ENCODE peak calls at places on chromosomes 12 and 14, in four cellular contexts. P is A549, L is body of pancreas, K is heart left ventricle. D is an unnamed sample.

GRCh38 chr12:42129595-42130204 is 15.0 kb downstream of the GXYLT1 start:
- DNase-seq in P (peak; percentile 78), L (peak; percentile 44), K (no peak), D (peak; percentile 54)

GRCh38 chr12:106088246-106089200 is 50.2 kb downstream of the NUAK1 start:
- DNase-seq in P (no peak), L (no peak), K (no peak), D (peak; percentile 71)

GRCh38 chr12:131006036-131006735 is 52.5 kb downstream of the ADGRD1 start:
- DNase-seq in P (no peak), L (no peak), K (no peak), D (no peak)

GRCh38 chr14:68539311-68539737 is 253.5 kb downstream of the ZFP36L1 start:
- DNase-seq in P (no peak), L (no peak), K (peak; percentile 65), D (peak; percentile 28)

GRCh38 chr14:72759670-72760069 is 134.2 kb downstream of the DPF3 start:
- DNase-seq in P (no peak), L (no peak), K (no peak), D (no peak)

GRCh38 chr12:1865284-1865866 is 45.0 kb downstream of the LRTM2 start:
- DNase-seq in P (no peak), L (no peak), K (no peak), D (peak; percentile 70)

GRCh38 chr12:93174048-93174447 is 203.7 kb upstream of the NUDT4 start:
- DNase-seq in P (no peak), L (no peak), K (peak; percentile 49), D (no peak)

GRCh38 chr12:47033081-47033480 is 46.3 kb upstream of the PCED1B start:
- DNase-seq in P (peak; percentile 77), L (peak; percentile 35), K (no peak), D (peak; percentile 58)

GRCh38 chr12:108641446-108642268 is 8.0 kb upstream of the SELPLG start:
- DNase-seq in P (no peak), L (no peak), K (no peak), D (no peak)

GRCh38 chr12:113643575-113643974 is 171.9 kb upstream of the LHX5 start:
- DNase-seq in P (no peak), L (no peak), K (no peak), D (no peak)

GRCh38 chr14:65879218-65880009 is 466.9 kb downstream of the FUT8 start:
- DNase-seq in P (peak; percentile 45), L (no peak), K (no peak), D (no peak)

GRCh38 chr12:26680724-26681455 is 152.1 kb downstream of the ITPR2 start:
- DNase-seq in P (no peak), L (no peak), K (no peak), D (no peak)

GRCh38 chr14:64971890-64972785 is at the start of gene RAB15:
- DNase-seq in P (peak; percentile 39), L (peak; percentile 32), K (peak; percentile 36), D (no peak)

GRCh38 chr12:32423598-32423997 is 24.2 kb downstream of the FGD4 start:
- DNase-seq in P (no peak), L (no peak), K (no peak), D (no peak)

GRCh38 chr14:102516531-102517411 is 7.2 kb upstream of the ANKRD9 start:
- DNase-seq in P (peak; percentile 58), L (peak; percentile 63), K (peak; percentile 70), D (peak; percentile 59)

GRCh38 chr12:99043319-99043914 is 398.3 kb downstream of the APAF1 start:
- DNase-seq in P (peak; percentile 76), L (peak; percentile 74), K (peak; percentile 58), D (peak; percentile 85)

GRCh38 chr12:105977256-105978051 is 161.3 kb downstream of the NUAK1 start:
- DNase-seq in P (no peak), L (no peak), K (no peak), D (no peak)

GRCh38 chr12:102480401-102480800 is at the start of gene IGF1:
- DNase-seq in P (no peak), L (no peak), K (no peak), D (peak; percentile 23)

GRCh38 chr12:41202051-41202450 is 13.9 kb downstream of the PDZRN4 start:
- DNase-seq in P (no peak), L (no peak), K (no peak), D (peak; percentile 17)

GRCh38 chr12:65647074-65647473 is 177.2 kb upstream of the HMGA2 start:
- DNase-seq in P (no peak), L (no peak), K (no peak), D (no peak)

GRCh38 chr12:28340261-28340660 is 150.0 kb downstream of the CCDC91 start:
- DNase-seq in P (no peak), L (no peak), K (no peak), D (no peak)

GRCh38 chr14:77618381-77618780 is 1.9 kb upstream of the SPTLC2 start:
- DNase-seq in P (no peak), L (no peak), K (no peak), D (no peak)

GRCh38 chr14:53110103-53110502 is 43.0 kb downstream of the DDHD1 start:
- DNase-seq in P (no peak), L (no peak), K (no peak), D (no peak)

GRCh38 chr12:18644564-18644963 is 93.2 kb downstream of the PLCZ1 start:
- DNase-seq in P (no peak), L (no peak), K (no peak), D (no peak)
- H3K9me3 ChIP-seq in P (no peaks in the 10 kb centered on the region), L (no peaks in the 10 kb centered on the region), K (no peaks in the 10 kb centered on the region), D (no peaks in the 10 kb centered on the region)

GRCh38 chr14:93234798-93235197 is 27.7 kb downstream of the UBR7 start:
- DNase-seq in P (peak; percentile 64), L (no peak), K (no peak), D (no peak)

GRCh38 chr14:93230539-93230938 is 23.5 kb downstream of the UBR7 start:
- DNase-seq in P (no peak), L (no peak), K (no peak), D (no peak)

GRCh38 chr14:93228550-93228949 is 21.5 kb downstream of the UBR7 start:
- DNase-seq in P (no peak), L (no peak), K (no peak), D (no peak)

GRCh38 chr14:93232159-93232558 is 25.1 kb downstream of the UBR7 start:
- DNase-seq in P (no peak), L (no peak), K (no peak), D (no peak)

GRCh38 chr14:93231129-93231979 is 24.3 kb downstream of the UBR7 start:
- DNase-seq in P (peak; percentile 51), L (no peak), K (peak; percentile 50), D (peak; percentile 30)
- H3K4me3 ChIP-seq in P (peak overlapping the region; percentile 57), L (no peak overlapping the region), K (peak overlapping the region; percentile 27), D (peak overlapping the region; percentile 42)

DNA sequence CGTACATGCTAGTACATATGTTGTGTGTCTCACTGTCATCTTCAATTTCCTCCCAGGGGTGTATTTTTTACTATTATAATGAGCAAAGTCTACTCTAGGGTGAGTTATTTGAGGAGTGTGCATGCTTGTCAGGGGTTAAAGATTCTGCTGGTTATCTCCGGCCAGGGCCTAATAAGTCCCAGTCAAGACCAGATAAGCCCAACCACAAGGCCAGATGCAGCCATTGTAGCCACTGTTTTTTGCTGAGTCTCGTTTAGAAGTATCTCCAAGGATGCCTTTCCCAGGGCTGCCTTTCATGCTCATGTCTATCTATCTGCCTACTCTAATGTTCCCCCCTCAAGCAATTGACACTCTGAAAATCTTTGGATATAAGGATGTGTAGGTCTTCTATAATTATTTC is 300.5 kb downstream of the IPO8 start:
- DNase-seq in P (no peak), L (no peak), K (no peak), D (no peak)
- H3K9me3 ChIP-seq in P (peaks cover 8% of the 10 kb centered on the region), L (no peaks in the 10 kb centered on the region), K (peaks cover 18% of the 10 kb centered on the region), D (no peaks in the 10 kb centered on the region)

DNA sequence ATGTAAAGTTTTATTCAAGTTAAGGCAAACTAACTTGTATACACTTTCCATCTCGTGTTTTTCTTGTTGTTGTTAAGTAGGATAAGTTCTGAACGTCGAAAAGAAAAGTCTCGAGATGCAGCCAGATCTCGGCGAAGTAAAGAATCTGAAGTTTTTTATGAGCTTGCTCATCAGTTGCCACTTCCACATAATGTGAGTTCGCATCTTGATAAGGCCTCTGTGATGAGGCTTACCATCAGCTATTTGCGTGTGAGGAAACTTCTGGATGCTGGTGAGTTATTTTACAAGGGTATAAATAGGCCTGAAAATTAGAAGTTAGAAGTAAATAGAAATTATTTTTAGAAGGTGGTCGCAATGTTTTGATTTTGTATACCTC is 25.0 kb downstream of the HIF1A start:
- DNase-seq in P (no peak), L (no peak), K (no peak), D (no peak)
- H3K4me3 ChIP-seq in P (no peak overlapping the region), L (no peak overlapping the region), K (no peak overlapping the region), D (no peak overlapping the region)

GRCh38 chr14:61153914-61154545 is 127.1 kb downstream of the TMEM30B start:
- DNase-seq in P (no peak), L (no peak), K (no peak), D (no peak)
- H3K9me3 ChIP-seq in P (no peaks in the 10 kb centered on the region), L (no peaks in the 10 kb centered on the region), K (no peaks in the 10 kb centered on the region), D (no peaks in the 10 kb centered on the region)